ENCODE peak calls at places on chromosomes 16 and 17, in four cellular contexts. One of them, this sample, is unnamed.
A peak's percentile ranks its signal among the peaks of the same experiment; 100 is the strongest.

GRCh38 chr17:40485851-40486512 is 15.4 kb downstream of the TNS4 start:
- DNase-seq in prostate gland: peak; percentile 81
- DNase-seq in adrenal gland: no peak
- DNase-seq in GM23338: no peak
- DNase-seq in this sample: no peak

GRCh38 chr16:66891360-66891759 is 11.0 kb downstream of the PDP2 start:
- DNase-seq in prostate gland: no peak
- DNase-seq in adrenal gland: no peak
- DNase-seq in GM23338: no peak
- DNase-seq in this sample: no peak

GRCh38 chr17:73827627-73828241 is 183.5 kb upstream of the SDK2 start:
- DNase-seq in prostate gland: peak; percentile 57
- DNase-seq in adrenal gland: peak; percentile 1
- DNase-seq in GM23338: peak; percentile 56
- DNase-seq in this sample: no peak

GRCh38 chr16:89700649-89701424 is 668 bp downstream of the SPATA2L start:
- DNase-seq in prostate gland: peak; percentile 51
- DNase-seq in adrenal gland: peak; percentile 65
- DNase-seq in GM23338: peak; percentile 81
- DNase-seq in this sample: peak; percentile 76

GRCh38 chr17:82642022-82642421 is 6.2 kb downstream of the WDR45B start:
- DNase-seq in prostate gland: no peak
- DNase-seq in adrenal gland: no peak
- DNase-seq in GM23338: no peak
- DNase-seq in this sample: no peak

GRCh38 chr17:1002412-1002753 is 5.5 kb downstream of the TIMM22 start:
- DNase-seq in prostate gland: no peak
- DNase-seq in adrenal gland: no peak
- DNase-seq in GM23338: no peak
- DNase-seq in this sample: no peak

GRCh38 chr17:79626156-79626890 is 15.5 kb upstream of the RBFOX3 start:
- DNase-seq in prostate gland: no peak
- DNase-seq in adrenal gland: no peak
- DNase-seq in GM23338: peak; percentile 42
- DNase-seq in this sample: no peak

GRCh38 chr16:58128721-58129096 is 472 bp downstream of the CFAP20 start:
- DNase-seq in prostate gland: no peak
- DNase-seq in adrenal gland: no peak
- DNase-seq in GM23338: peak; percentile 55
- DNase-seq in this sample: no peak

GRCh38 chr17:75614556-75615270 is 18.5 kb upstream of the SMIM5 start:
- DNase-seq in prostate gland: no peak
- DNase-seq in adrenal gland: no peak
- DNase-seq in GM23338: no peak
- DNase-seq in this sample: no peak

GRCh38 chr16:26614102-26614864 is 452.4 kb upstream of the C16orf82 start:
- DNase-seq in prostate gland: no peak
- DNase-seq in adrenal gland: no peak
- DNase-seq in GM23338: peak; percentile 2
- DNase-seq in this sample: no peak

GRCh38 chr17:20998571-20999043 is 44.2 kb downstream of the USP22 start:
- DNase-seq in prostate gland: no peak
- DNase-seq in adrenal gland: no peak
- DNase-seq in GM23338: no peak
- DNase-seq in this sample: no peak

GRCh38 chr16:66810391-66810790 is 9.0 kb upstream of the TERB1 start:
- DNase-seq in prostate gland: no peak
- DNase-seq in adrenal gland: no peak
- DNase-seq in GM23338: no peak
- DNase-seq in this sample: no peak

GRCh38 chr17:79627766-79628690 is 17.2 kb upstream of the RBFOX3 start:
- DNase-seq in prostate gland: no peak
- DNase-seq in adrenal gland: no peak
- DNase-seq in GM23338: no peak
- DNase-seq in this sample: peak; percentile 18

GRCh38 chr16:23420011-23420410 is 33.0 kb downstream of the COG7 start:
- DNase-seq in prostate gland: no peak
- DNase-seq in adrenal gland: no peak
- DNase-seq in GM23338: no peak
- DNase-seq in this sample: no peak

GRCh38 chr16:67907397-67907796 is 14.3 kb downstream of the PSKH1 start:
- DNase-seq in prostate gland: no peak
- DNase-seq in adrenal gland: no peak
- DNase-seq in GM23338: no peak
- DNase-seq in this sample: no peak

GRCh38 chr16:53056528-53056881 is 1.7 kb downstream of the CHD9 start:
- DNase-seq in prostate gland: no peak
- DNase-seq in adrenal gland: peak; percentile 62
- DNase-seq in GM23338: no peak
- DNase-seq in this sample: no peak

GRCh38 chr17:16925461-16926060 is 46.4 kb downstream of the TNFRSF13B start:
- DNase-seq in prostate gland: no peak
- DNase-seq in adrenal gland: no peak
- DNase-seq in GM23338: no peak
- DNase-seq in this sample: no peak

GRCh38 chr16:15650019-15650697 is at the start of gene NDE1:
- DNase-seq in prostate gland: peak; percentile 95
- DNase-seq in adrenal gland: peak; percentile 94
- DNase-seq in GM23338: peak; percentile 98
- DNase-seq in this sample: peak; percentile 94

GRCh38 chr16:4319454-4319853 is 3.6 kb downstream of the GLIS2 start:
- DNase-seq in prostate gland: no peak
- DNase-seq in adrenal gland: peak; percentile 44
- DNase-seq in GM23338: no peak
- DNase-seq in this sample: peak; percentile 46
- H3K4me1 ChIP-seq in prostate gland: peaks cover 16% of the 10 kb centered on the region
- H3K4me1 ChIP-seq in adrenal gland: peaks cover 82% of the 10 kb centered on the region
- H3K4me1 ChIP-seq in GM23338: peaks cover 44% of the 10 kb centered on the region
- H3K4me1 ChIP-seq in this sample: peaks cover 91% of the 10 kb centered on the region

DNA sequence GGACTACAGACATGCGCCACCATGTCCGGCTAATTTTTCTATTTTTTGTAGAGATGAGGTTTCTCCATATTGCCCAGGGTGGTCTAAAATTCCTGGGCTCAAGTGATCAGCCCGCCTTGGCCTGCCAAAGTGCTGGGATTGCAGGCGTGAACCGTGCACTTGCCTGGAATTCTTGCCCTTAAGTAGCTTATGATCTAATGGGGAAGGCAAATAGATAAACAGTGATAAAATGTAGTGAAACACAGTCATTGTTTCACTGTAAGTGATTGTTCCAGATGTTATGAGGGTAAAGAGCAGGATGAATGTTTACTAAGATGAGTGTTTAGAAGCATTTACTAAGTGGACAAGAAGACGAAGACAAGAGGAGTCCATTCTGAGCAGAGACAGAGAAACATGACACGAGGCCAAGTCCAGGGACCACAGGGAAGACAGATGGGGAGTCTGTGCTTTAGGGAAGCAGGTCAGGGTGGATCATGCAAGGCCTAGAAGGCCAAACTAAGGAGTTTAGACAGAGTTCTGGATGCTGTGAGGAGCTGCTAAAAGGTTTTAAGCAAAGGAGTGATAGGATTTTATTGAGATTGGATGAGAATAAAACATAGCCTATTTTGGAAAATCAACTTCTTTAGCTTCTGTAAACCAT is 36.9 kb downstream of the YPEL2 start:
- DNase-seq in prostate gland: no peak
- DNase-seq in adrenal gland: no peak
- DNase-seq in GM23338: no peak
- DNase-seq in this sample: no peak
- H3K4me1 ChIP-seq in prostate gland: peaks cover 62% of the 10 kb centered on the region
- H3K4me1 ChIP-seq in adrenal gland: peaks cover 60% of the 10 kb centered on the region
- H3K4me1 ChIP-seq in GM23338: peaks cover 39% of the 10 kb centered on the region
- H3K4me1 ChIP-seq in this sample: peaks cover 100% of the 10 kb centered on the region

GRCh38 chr17:69455040-69455439 is 40.5 kb downstream of the MAP2K6 start:
- DNase-seq in prostate gland: no peak
- DNase-seq in adrenal gland: no peak
- DNase-seq in GM23338: no peak
- DNase-seq in this sample: no peak
- H3K4me1 ChIP-seq in prostate gland: no peaks in the 10 kb centered on the region
- H3K4me1 ChIP-seq in adrenal gland: no peaks in the 10 kb centered on the region
- H3K4me1 ChIP-seq in GM23338: peaks cover 46% of the 10 kb centered on the region
- H3K4me1 ChIP-seq in this sample: no peaks in the 10 kb centered on the region

DNA sequence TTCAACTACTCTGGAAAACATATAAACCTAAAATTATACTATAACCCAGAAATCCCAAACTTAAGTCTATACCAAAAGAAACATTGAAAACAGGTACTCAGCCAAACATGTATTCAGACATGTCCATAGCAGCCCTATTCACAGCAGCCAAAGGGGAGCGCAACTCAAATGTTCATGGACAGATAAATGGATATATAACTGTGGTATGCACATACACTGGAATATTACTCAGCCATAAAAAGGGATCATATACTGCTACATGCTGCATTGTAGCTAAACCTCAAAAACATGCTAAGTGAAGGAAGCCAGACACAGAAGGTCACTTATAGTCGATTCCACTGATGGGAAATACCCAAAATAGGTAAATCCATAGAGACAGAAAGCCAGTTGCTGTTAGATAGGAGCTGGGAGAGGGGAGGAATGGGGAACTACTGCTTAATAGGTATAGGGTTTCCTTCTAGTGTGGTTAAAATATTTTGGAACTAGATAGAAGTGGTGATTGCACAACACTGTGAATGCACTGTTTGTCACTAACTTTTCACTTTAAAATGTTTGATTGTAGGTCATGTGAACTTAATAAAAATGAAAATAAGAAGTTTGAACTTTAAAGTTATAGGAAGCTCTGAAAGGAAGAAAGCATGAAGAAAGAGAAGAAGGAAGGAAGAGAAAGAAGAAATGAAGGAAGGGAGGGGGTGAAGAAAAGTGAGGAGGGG is 812.3 kb downstream of the CDH11 start:
- DNase-seq in prostate gland: no peak
- DNase-seq in adrenal gland: no peak
- DNase-seq in GM23338: no peak
- DNase-seq in this sample: no peak
- H3K4me1 ChIP-seq in prostate gland: no peaks in the 10 kb centered on the region
- H3K4me1 ChIP-seq in adrenal gland: no peaks in the 10 kb centered on the region
- H3K4me1 ChIP-seq in GM23338: no peaks in the 10 kb centered on the region
- H3K4me1 ChIP-seq in this sample: no peaks in the 10 kb centered on the region

This sample was measured in stomach.